ENCODE peak calls at places on chromosomes 7 and 10, in four cellular contexts. Y is HCT116, K is aorta, M is MM.1S. S is an unnamed sample.

GRCh38 chr10:109881481-109881880 is 41.8 kb downstream of the XPNPEP1 start:
- DNase-seq in K (no peak), Y (no peak), M (no peak), S (no peak)

GRCh38 chr10:21675157-21675796 is 141.2 kb downstream of the MLLT10 start:
- DNase-seq in K (no peak), Y (peak; percentile 37), M (peak; percentile 18), S (no peak)

GRCh38 chr7:26162431-26162830 is 10.4 kb downstream of the NFE2L3 start:
- DNase-seq in Y (no peak), K (no peak), M (no peak), S (no peak)

GRCh38 chr10:90658791-90659190 is 199.0 kb downstream of the HTR7 start:
- DNase-seq in Y (peak; percentile 3), M (no peak), K (no peak), S (no peak)

GRCh38 chr10:97407211-97407951 is 6.2 kb upstream of the RRP12 start:
- DNase-seq in K (no peak), Y (peak; percentile 77), M (peak; percentile 87), S (no peak)

GRCh38 chr10:49323171-49323895 is 24.4 kb downstream of the C10orf71 start:
- DNase-seq in Y (no peak), K (no peak), M (no peak), S (no peak)

GRCh38 chr7:42661312-42661711 is 250.6 kb downstream of the C7orf25 start:
- DNase-seq in K (no peak), Y (peak; percentile 16), M (no peak), S (no peak)

GRCh38 chr10:36366843-36367242 is 724.7 kb upstream of the FZD8 start:
- DNase-seq in M (no peak), K (no peak), Y (no peak), S (no peak)

GRCh38 chr10:66538908-66539307 is 386.9 kb upstream of the LRRTM3 start:
- DNase-seq in K (no peak), M (no peak), Y (no peak), S (no peak)

GRCh38 chr10:30784521-30784895 is 155.0 kb upstream of the LYZL2 start:
- DNase-seq in M (peak; percentile 44), Y (no peak), K (no peak), S (no peak)

GRCh38 chr10:7408003-7408493 is 2.8 kb downstream of the SFMBT2 start:
- DNase-seq in M (no peak), Y (no peak), K (peak; percentile 82), S (no peak)

GRCh38 chr7:19215421-19215820 is 70.2 kb upstream of the FERD3L start:
- DNase-seq in K (no peak), M (peak; percentile 31), Y (no peak), S (no peak)

GRCh38 chr10:775245-776075 is 86.0 kb upstream of the DIP2C start:
- DNase-seq in M (no peak), Y (no peak), K (peak; percentile 77), S (no peak)

GRCh38 chr7:73427902-73428696 is 5.5 kb upstream of the FZD9 start:
- DNase-seq in K (no peak), Y (no peak), M (no peak), S (no peak)

GRCh38 chr10:5416981-5417380 is 4.6 kb downstream of the NET1 start:
- DNase-seq in K (peak; percentile 64), M (no peak), Y (no peak), S (no peak)

GRCh38 chr10:3765376-3765667 is 19.7 kb downstream of the KLF6 start:
- DNase-seq in Y (no peak), M (no peak), K (no peak), S (no peak)

GRCh38 chr10:93593749-93594148 is 7.3 kb downstream of the RBP4 start:
- DNase-seq in Y (no peak), M (no peak), K (no peak), S (no peak)

GRCh38 chr7:34596887-34597286 is 61.1 kb upstream of the NPSR1 start:
- DNase-seq in M (peak; percentile 24), Y (peak; percentile 13), K (no peak), S (no peak)

GRCh38 chr10:122957474-122957873 is 3.4 kb upstream of the C10orf88 start:
- DNase-seq in K (no peak), M (no peak), Y (no peak), S (no peak)

GRCh38 chr7:92669616-92670153 is 79.5 kb upstream of the FAM133B start:
- DNase-seq in M (no peak), K (no peak), Y (no peak), S (no peak)

GRCh38 chr10:57979466-57979865 is 288.2 kb downstream of the IPMK start:
- DNase-seq in K (no peak), Y (peak; percentile 21), M (no peak), S (no peak)

GRCh38 chr10:113899952-113900598 is 45.6 kb downstream of the NHLRC2 start:
- DNase-seq in K (no peak), M (no peak), Y (no peak), S (no peak)

GRCh38 chr10:113907166-113907565 is 52.7 kb downstream of the NHLRC2 start:
- DNase-seq in Y (no peak), M (no peak), K (no peak), S (no peak)

GRCh38 chr10:113911113-113911512 is 56.7 kb downstream of the NHLRC2 start:
- DNase-seq in M (no peak), K (no peak), Y (no peak), S (no peak)

DNA sequence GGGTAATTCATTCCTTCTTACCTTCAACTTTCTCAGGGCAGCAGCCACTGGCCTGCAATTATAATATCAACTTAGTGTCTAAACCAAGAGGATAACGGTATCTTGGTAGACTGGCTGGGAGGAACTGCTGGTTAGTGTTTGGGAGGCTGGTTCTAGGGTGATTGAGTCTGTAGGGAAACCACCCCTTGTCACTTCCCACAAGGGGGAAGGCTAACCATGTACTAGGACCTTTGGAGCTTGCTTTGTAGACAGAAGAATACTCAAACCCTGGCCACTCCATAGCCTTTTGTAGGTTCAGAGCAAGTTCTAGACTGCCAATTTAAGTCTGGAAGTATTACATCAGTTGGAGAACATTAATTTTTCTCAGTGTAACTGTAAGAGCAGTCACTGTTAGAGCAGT is 51.3 kb downstream of the NHLRC2 start:
- DNase-seq in M (no peak), K (no peak), Y (no peak), S (no peak)
- H3K4me1 ChIP-seq in M (no peaks in the 10 kb centered on the region), K (no peaks in the 10 kb centered on the region), Y (no peaks in the 10 kb centered on the region), S (no peaks in the 10 kb centered on the region)

DNA sequence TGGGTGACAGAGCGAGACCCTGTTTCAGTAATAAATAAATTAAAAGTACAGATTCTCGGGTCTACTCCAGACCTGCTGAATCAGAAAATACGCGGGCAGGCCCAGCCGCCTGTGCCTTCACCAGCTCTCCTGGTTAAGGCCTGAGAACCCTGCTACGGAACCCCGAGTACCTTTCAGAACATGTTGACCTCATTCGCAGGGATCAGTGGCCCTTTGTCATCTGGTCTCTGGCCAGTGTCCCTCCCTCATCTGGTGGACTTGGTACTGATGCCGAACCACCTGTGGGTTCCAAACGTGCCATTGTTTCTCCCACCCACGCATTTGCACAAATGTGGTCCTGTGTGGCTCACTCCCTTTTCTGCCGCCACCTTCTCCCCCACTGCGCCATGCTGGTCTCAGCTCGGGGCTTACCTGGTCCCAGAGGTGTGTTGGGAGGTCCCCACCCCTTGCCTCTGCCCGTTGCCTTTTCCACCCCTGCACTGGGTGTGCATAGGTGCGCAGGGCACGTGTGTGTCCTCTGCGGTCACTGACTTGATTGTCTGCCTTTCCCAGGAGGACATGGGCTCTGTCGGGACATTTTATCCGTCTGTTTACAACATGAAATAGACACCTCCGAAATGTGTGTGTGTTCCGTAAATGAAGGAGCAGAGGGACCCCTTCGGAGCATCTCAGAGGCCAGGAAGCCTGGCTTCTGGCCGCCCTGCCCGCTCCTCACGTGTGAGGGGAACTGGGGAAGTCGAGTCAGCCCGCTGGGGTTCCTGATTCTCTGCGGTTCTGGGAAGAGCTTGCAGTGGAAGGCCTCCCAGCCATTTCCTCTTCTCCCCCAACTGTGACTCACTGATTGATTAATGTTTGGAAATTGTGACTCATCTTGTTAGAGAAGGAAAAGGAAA is 135.2 kb downstream of the CUX1 start:
- DNase-seq in Y (peak; percentile 86), K (peak; percentile 71), M (no peak), S (no peak)
- H3K4me1 ChIP-seq in Y (peaks cover 83% of the 10 kb centered on the region), K (peaks cover 3% of the 10 kb centered on the region), M (no peaks in the 10 kb centered on the region), S (peaks cover 33% of the 10 kb centered on the region)

DNA sequence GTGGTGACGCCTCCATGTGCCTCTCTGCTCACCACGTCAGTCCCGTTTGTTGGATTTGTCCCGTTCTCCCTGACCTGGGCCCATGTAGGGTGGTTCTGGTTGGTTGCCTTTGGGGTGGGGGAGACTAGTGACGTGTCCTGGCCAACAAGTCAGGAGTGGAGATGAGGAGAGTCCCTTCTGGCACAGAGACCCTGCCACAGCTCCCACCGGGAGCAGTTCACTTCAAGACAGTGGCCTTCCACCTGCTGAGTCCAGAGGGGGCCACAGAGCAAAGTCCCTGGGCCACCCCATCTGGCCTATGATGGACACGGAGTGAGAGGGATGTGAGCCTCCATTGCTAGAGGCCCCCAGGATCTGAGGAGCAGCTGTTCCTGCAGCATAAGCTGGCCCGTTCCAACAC is 405.6 kb downstream of the TCERG1L start:
- DNase-seq in K (no peak), Y (no peak), M (no peak), S (no peak)
- H3K4me1 ChIP-seq in K (no peaks in the 10 kb centered on the region), Y (no peaks in the 10 kb centered on the region), M (no peaks in the 10 kb centered on the region), S (no peaks in the 10 kb centered on the region)

GRCh38 chr7:86969865-86970264 is 89.6 kb downstream of the ELAPOR2 start:
- DNase-seq in Y (no peak), K (no peak), M (no peak), S (no peak)

GRCh38 chr7:86964973-86965726 is 94.3 kb downstream of the ELAPOR2 start:
- DNase-seq in K (no peak), M (no peak), Y (no peak), S (no peak)

GRCh38 chr7:86968618-86969017 is 90.8 kb downstream of the ELAPOR2 start:
- DNase-seq in M (no peak), K (no peak), Y (no peak), S (no peak)

GRCh38 chr7:86965727-86966120 is 93.7 kb downstream of the ELAPOR2 start:
- DNase-seq in K (no peak), M (no peak), Y (no peak), S (no peak)

DNA sequence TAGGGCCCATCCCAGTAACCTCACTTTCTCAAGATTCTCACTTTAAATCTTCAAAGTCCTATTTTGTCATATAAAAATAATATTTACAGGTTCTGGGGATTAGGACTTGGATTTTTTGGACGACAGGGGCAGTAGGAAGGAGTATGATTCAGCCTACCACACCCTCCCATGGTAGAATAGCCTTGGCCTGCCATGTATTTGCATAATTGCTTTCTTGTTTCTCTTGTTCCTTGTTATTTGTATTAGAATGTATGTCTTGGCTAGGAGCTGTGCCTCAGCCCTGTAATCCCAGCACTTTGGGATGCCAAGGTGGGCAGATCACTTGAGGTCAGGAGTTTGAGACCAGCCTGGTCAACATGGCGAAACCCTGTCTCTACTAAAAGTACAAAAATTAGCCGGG is 92.5 kb downstream of the ELAPOR2 start:
- DNase-seq in K (no peak), M (no peak), Y (no peak), S (no peak)
- H3K4me1 ChIP-seq in K (peaks cover 1% of the 10 kb centered on the region), M (peaks cover 14% of the 10 kb centered on the region), Y (no peaks in the 10 kb centered on the region), S (no peaks in the 10 kb centered on the region)

GRCh38 chr10:34698979-34699378 is 116.1 kb downstream of the PARD3 start:
- DNase-seq in K (no peak), Y (peak; percentile 34), M (no peak), S (no peak)
- H3K4me1 ChIP-seq in K (peaks cover 4% of the 10 kb centered on the region), Y (peaks cover 46% of the 10 kb centered on the region), M (peaks cover 14% of the 10 kb centered on the region), S (peaks cover 34% of the 10 kb centered on the region)

S was measured in esophagus squamous epithelium.